ENCODE peak calls at places on chromosomes 12 and 14, in six cellular contexts. B is GM23248, U is neural progenitor cell, E is adipocyte, D is NT2/D1, Z is HCT116. X is an unnamed sample.

GRCh38 chr12:57223191-57224165 is 6.0 kb upstream of the SHMT2 start:
- DNase-seq in E (no peak), B (no peak), Z (no peak), U (no peak), D (no peak), X (no peak)

GRCh38 chr14:50288146-50288545 is 23.9 kb downstream of the L2HGDH start:
- DNase-seq in Z (no peak), D (no peak), B (no peak), U (no peak), E (no peak), X (no peak)

GRCh38 chr12:81079280-81080076 is 1.6 kb downstream of the ACSS3 start:
- DNase-seq in E (no peak), U (no peak), D (no peak), B (peak; percentile 8), Z (no peak), X (no peak)

GRCh38 chr14:81384900-81385299 is 15.2 kb downstream of the STON2 start:
- DNase-seq in Z (no peak), E (peak; percentile 80), B (peak; percentile 20), U (peak; percentile 7), D (no peak), X (no peak)

GRCh38 chr12:72264548-72265175 is 7.5 kb upstream of the TRHDE start:
- DNase-seq in D (no peak), B (peak; percentile 43), Z (no peak), E (peak; percentile 77), U (peak; percentile 22), X (peak; percentile 58)

GRCh38 chr12:121750507-121750955 is 38.0 kb downstream of the TMEM120B start:
- DNase-seq in B (no peak), Z (no peak), E (no peak), U (no peak), D (no peak), X (no peak)

GRCh38 chr12:121774968-121775474 is 18.5 kb downstream of the RHOF start:
- DNase-seq in D (no peak), U (peak; percentile 45), Z (no peak), E (no peak), B (no peak), X (no peak)

GRCh38 chr12:34302131-34302885 is 280.0 kb downstream of the ALG10 start:
- DNase-seq in E (no peak), B (no peak), D (no peak), Z (no peak), U (no peak), X (no peak)

GRCh38 chr12:70467908-70468733 is 102.0 kb downstream of the KCNMB4 start:
- DNase-seq in U (no peak), E (no peak), D (peak; percentile 23), Z (peak; percentile 47), B (no peak), X (peak; percentile 93)

GRCh38 chr14:56590535-56590951 is 10.9 kb downstream of the TMEM260 start:
- DNase-seq in Z (no peak), B (no peak), U (peak; percentile 75), E (no peak), D (no peak), X (no peak)

GRCh38 chr12:49672351-49673181 is 34.6 kb downstream of the FMNL3 start:
- DNase-seq in E (no peak), B (no peak), Z (no peak), D (no peak), U (no peak), X (no peak)
- H3K4me1 ChIP-seq in E (peaks cover 42% of the 10 kb centered on the region), B (peaks cover 32% of the 10 kb centered on the region), Z (no peaks in the 10 kb centered on the region), D (peaks cover 11% of the 10 kb centered on the region), U (peaks cover 26% of the 10 kb centered on the region), X (peaks cover 16% of the 10 kb centered on the region)

DNA sequence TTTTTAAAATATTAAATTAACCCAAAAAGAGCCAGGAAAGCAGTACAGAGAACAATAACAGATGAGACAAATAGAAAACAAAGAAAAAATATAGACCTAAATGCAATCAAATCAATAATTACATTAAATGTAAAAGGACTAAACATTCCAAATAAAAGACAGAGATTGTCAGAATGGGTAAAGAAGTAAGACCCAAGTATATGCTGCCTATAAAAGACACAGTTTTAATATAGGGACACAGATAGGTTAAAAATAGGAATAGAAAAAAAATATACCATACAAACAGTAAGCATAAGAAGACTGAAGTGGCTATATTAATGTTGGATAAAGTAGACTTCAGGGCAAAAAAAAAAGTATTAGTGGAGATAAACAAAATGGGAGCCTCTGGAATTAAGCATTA is 163.1 kb upstream of the BCL2L14 start:
- DNase-seq in B (no peak), E (no peak), Z (no peak), D (no peak), U (no peak), X (no peak)
- H3K4me3 ChIP-seq in B (no peak overlapping the region), E (peak overlapping the region; percentile 12), Z (no peak overlapping the region), D (no peak overlapping the region), U (no peak overlapping the region), X (no peak overlapping the region)

GRCh38 chr12:43835656-43836454 is at the start of gene TMEM117:
- DNase-seq in E (peak; percentile 78), Z (no peak), U (peak; percentile 72), D (peak; percentile 20), B (peak; percentile 83), X (peak; percentile 71)

GRCh38 chr12:43836455-43836989 is 641 bp downstream of the TMEM117 start:
- DNase-seq in Z (no peak), D (no peak), E (peak; percentile 61), B (peak; percentile 56), U (no peak), X (no peak)

GRCh38 chr12:43840338-43840737 is 4.5 kb downstream of the TMEM117 start:
- DNase-seq in E (no peak), D (no peak), B (no peak), U (no peak), Z (no peak), X (no peak)

GRCh38 chr12:43832506-43833168 is 3.2 kb upstream of the TMEM117 start:
- DNase-seq in U (no peak), D (no peak), E (no peak), B (no peak), Z (no peak), X (no peak)

GRCh38 chr12:43835264-43835655 is 621 bp upstream of the TMEM117 start:
- DNase-seq in D (no peak), B (no peak), Z (no peak), E (no peak), U (no peak), X (no peak)
- H3K9ac ChIP-seq in D (peak overlapping the region; percentile 85), B (peak overlapping the region; percentile 94), Z (peak overlapping the region; percentile 73), E (peak overlapping the region; percentile 95), U (no peak overlapping the region), X (peak overlapping the region; percentile 78)

GRCh38 chr14:61569308-61569707 is 126.0 kb upstream of the HIF1A start:
- DNase-seq in E (no peak), D (no peak), Z (no peak), U (no peak), B (no peak), X (no peak)

GRCh38 chr14:61571931-61572330 is 123.4 kb upstream of the HIF1A start:
- DNase-seq in B (no peak), D (no peak), U (no peak), Z (no peak), E (no peak), X (no peak)

GRCh38 chr14:61569783-61570182 is 125.5 kb upstream of the HIF1A start:
- DNase-seq in D (no peak), E (peak; percentile 83), U (no peak), B (peak; percentile 95), Z (no peak), X (no peak)

GRCh38 chr14:61570188-61570960 is 124.9 kb upstream of the HIF1A start:
- DNase-seq in Z (no peak), B (peak; percentile 38), U (no peak), D (no peak), E (no peak), X (no peak)

GRCh38 chr14:61570961-61571299 is 124.4 kb upstream of the HIF1A start:
- DNase-seq in U (no peak), B (peak; percentile 27), D (no peak), Z (no peak), E (no peak), X (no peak)
- H3K4me1 ChIP-seq in U (peaks cover 54% of the 10 kb centered on the region), B (peaks cover 89% of the 10 kb centered on the region), D (peaks cover 9% of the 10 kb centered on the region), Z (peaks cover 43% of the 10 kb centered on the region), E (peaks cover 91% of the 10 kb centered on the region), X (peaks cover 26% of the 10 kb centered on the region)

DNA sequence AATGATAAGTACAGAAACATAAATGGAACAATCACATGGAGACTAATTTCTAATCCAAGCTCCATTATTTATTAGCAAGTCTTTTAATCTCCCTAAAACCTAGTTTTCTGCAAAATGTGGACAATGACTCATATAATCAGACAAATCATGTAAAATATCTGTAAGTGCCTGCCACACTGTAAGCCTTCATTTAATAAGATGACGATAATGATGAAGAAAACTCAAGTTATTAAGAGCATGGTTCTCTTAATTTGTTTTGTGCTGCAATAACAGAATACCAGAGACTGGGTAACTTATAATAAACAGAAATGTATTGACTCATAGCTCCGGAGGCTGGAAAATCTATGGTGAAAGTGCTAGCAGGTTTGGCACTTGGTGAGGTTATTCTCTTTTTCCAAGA is 535.3 kb upstream of the LRFN5 start:
- DNase-seq in U (no peak), Z (no peak), D (no peak), B (no peak), E (no peak), X (no peak)
- H3K4me3 ChIP-seq in U (no peak overlapping the region), Z (no peak overlapping the region), D (no peak overlapping the region), B (no peak overlapping the region), E (no peak overlapping the region), X (no peak overlapping the region)

GRCh38 chr12:50164963-50165362 is 2.2 kb downstream of the CERS5 start:
- DNase-seq in B (no peak), D (no peak), E (no peak), Z (no peak), U (no peak), X (no peak)
- H3K9ac ChIP-seq in B (no peak overlapping the region), D (no peak overlapping the region), E (no peak overlapping the region), Z (no peak overlapping the region), U (no peak overlapping the region), X (no peak overlapping the region)

GRCh38 chr14:69633238-69633637 is 21.8 kb downstream of the SUSD6 start:
- DNase-seq in U (no peak), D (no peak), E (no peak), Z (no peak), B (no peak), X (no peak)
- H3K4me1 ChIP-seq in U (peaks cover 83% of the 10 kb centered on the region), D (peaks cover 13% of the 10 kb centered on the region), E (peaks cover 56% of the 10 kb centered on the region), Z (no peaks in the 10 kb centered on the region), B (peaks cover 45% of the 10 kb centered on the region), X (peaks cover 100% of the 10 kb centered on the region)

DNA sequence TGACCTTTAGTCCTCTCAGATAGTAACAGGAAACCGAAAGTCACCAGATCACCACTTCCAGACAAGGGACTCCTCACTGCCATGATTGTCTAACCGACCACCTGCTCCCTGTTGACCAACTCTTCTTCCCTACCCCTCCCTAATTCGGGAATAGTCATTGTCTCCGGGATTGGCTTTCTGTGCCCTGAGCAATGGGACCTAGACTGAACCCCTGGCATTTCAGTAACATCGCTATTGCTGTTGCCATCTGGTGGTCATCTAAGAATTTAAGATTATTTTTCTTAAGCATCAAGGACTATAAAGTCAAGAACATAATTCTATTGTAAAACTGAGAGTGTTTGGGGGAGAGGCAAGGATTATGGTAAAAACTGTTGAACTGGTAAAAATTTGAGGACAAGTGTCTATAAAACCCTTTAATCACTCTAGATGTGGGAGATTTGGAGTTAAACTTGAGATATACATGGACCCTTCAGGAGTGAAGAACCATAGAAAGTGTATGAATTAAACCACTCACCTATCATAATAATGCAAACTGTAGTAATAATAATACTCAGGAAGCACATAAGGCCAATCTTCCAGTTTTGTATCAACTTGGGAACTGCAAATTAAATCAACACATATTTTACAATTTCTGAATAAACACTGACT is 6.3 kb downstream of the CLEC2A start:
- DNase-seq in U (peak; percentile 75), B (peak; percentile 62), E (peak; percentile 74), D (peak; percentile 59), Z (peak; percentile 24), X (peak; percentile 66)
- H3K4me3 ChIP-seq in U (no peak overlapping the region), B (peak overlapping the region; percentile 31), E (peak overlapping the region; percentile 71), D (no peak overlapping the region), Z (no peak overlapping the region), X (no peak overlapping the region)

X was measured in Karpas-422.